ENCODE peak calls at places on chromosomes 4 and X, in five cellular contexts. R is GM12864, S is B cell, C is colonic mucosa, I is IMR-90. F is an unnamed sample.

GRCh38 chr4:163048447-163048846 is 118.2 kb downstream of the NAF1 start:
- DNase-seq in R (no peak), S (peak; percentile 29), C (no peak), I (peak; percentile 19), F (peak; percentile 2)

GRCh38 chr4:125314676-125315570 is at the start of gene FAT4:
- DNase-seq in R (peak; percentile 2), S (peak; percentile 36), C (peak; percentile 77), I (peak; percentile 97), F (peak; percentile 89)

GRCh38 chr4:86810867-86811266 is 38.3 kb downstream of the SLC10A6 start:
- DNase-seq in R (no peak), S (no peak), C (no peak), I (no peak), F (no peak)

GRCh38 chr4:182738283-182739047 is 178.7 kb downstream of the DCTD start:
- DNase-seq in R (no peak), S (no peak), C (no peak), I (peak; percentile 57), F (no peak)

GRCh38 chr4:123343400-123344060 is 53.1 kb upstream of the SPRY1 start:
- DNase-seq in R (no peak), S (no peak), C (no peak), I (no peak), F (no peak)

GRCh38 chr4:149999485-150000074 is 78.7 kb upstream of the DCLK2 start:
- DNase-seq in R (no peak), S (peak; percentile 48), C (peak; percentile 36), I (peak; percentile 87), F (peak; percentile 25)

GRCh38 chrX:1466971-1467561 is 14.4 kb upstream of the ASMTL start:
- DNase-seq in R (no peak), S (peak; percentile 80), C (peak; percentile 27), I (no peak), F (no peak)

GRCh38 chrX:21972721-21973120 is 32.2 kb downstream of the SMS start:
- DNase-seq in R (no peak), S (peak; percentile 31), C (no peak), I (peak; percentile 83), F (peak; percentile 41)

GRCh38 chr4:74794341-74794801 is at the start of gene BTC:
- DNase-seq in R (no peak), S (no peak), C (peak; percentile 84), I (no peak), F (peak; percentile 79)

GRCh38 chrX:38806054-38806389 is 4.8 kb downstream of the MID1IP1 start:
- DNase-seq in R (no peak), S (no peak), C (no peak), I (no peak), F (no peak)

GRCh38 chrX:46543441-46543840 is 1.8 kb downstream of the ZNF674 start:
- DNase-seq in R (no peak), S (no peak), C (no peak), I (no peak), F (no peak)

GRCh38 chrX:10047133-10047532 is 80.0 kb downstream of the CLDN34 start:
- DNase-seq in R (no peak), S (no peak), C (no peak), I (no peak), F (no peak)

GRCh38 chrX:69503835-69504625 is at the start of gene NALF2:
- DNase-seq in R (no peak), S (peak; percentile 5), C (peak; percentile 45), I (peak; percentile 11), F (peak; percentile 71)

GRCh38 chr4:162274354-162274753 is 110.6 kb upstream of the FSTL5 start:
- DNase-seq in R (peak; percentile 16), S (no peak), C (peak; percentile 19), I (no peak), F (peak; percentile 21)

GRCh38 chr4:42628740-42629139 is 28.2 kb downstream of the ATP8A1 start:
- DNase-seq in R (no peak), S (no peak), C (peak; percentile 68), I (no peak), F (no peak)

GRCh38 chr4:169100656-169101055 is 90.6 kb upstream of the CBR4 start:
- DNase-seq in R (no peak), S (no peak), C (no peak), I (no peak), F (no peak)

GRCh38 chr4:88575222-88575621 is 17.1 kb upstream of the HERC3 start:
- DNase-seq in R (no peak), S (no peak), C (no peak), I (no peak), F (no peak)

GRCh38 chr4:103032575-103032974 is 13.1 kb upstream of the SLC9B1 start:
- DNase-seq in R (no peak), S (no peak), C (no peak), I (peak; percentile 32), F (peak; percentile 42)

GRCh38 chr4:119521306-119521705 is 107.3 kb downstream of the PDE5A start:
- DNase-seq in R (no peak), S (no peak), C (peak; percentile 63), I (no peak), F (no peak)

GRCh38 chrX:53442322-53442631 is 8.1 kb upstream of the HSD17B10 start:
- DNase-seq in R (no peak), S (peak; percentile 13), C (no peak), I (no peak), F (no peak)

GRCh38 chr4:80313627-80314026 is 21.9 kb upstream of the CFAP299 start:
- DNase-seq in R (no peak), S (no peak), C (no peak), I (no peak), F (no peak)

GRCh38 chrX:19659929-19660328 is 144.6 kb upstream of the MAP3K15 start:
- DNase-seq in R (no peak), S (no peak), C (no peak), I (no peak), F (no peak)
- TF ChIP-seq CTCF in R (peak; percentile 6), S (no peak), C (no peak), I (no peak), F (no peak)

GRCh38 chr4:151643564-151643963 is 117.2 kb downstream of the GATB start:
- DNase-seq in R (no peak), S (no peak), C (no peak), I (no peak), F (no peak)

GRCh38 chr4:151641167-151641566 is 119.6 kb downstream of the GATB start:
- DNase-seq in R (no peak), S (no peak), C (no peak), I (peak; percentile 33), F (no peak)

GRCh38 chr4:151641983-151642382 is 118.8 kb downstream of the GATB start:
- DNase-seq in R (no peak), S (no peak), C (no peak), I (no peak), F (no peak)

GRCh38 chr4:151646322-151646721 is 114.5 kb downstream of the GATB start:
- DNase-seq in R (no peak), S (no peak), C (no peak), I (no peak), F (no peak)

DNA sequence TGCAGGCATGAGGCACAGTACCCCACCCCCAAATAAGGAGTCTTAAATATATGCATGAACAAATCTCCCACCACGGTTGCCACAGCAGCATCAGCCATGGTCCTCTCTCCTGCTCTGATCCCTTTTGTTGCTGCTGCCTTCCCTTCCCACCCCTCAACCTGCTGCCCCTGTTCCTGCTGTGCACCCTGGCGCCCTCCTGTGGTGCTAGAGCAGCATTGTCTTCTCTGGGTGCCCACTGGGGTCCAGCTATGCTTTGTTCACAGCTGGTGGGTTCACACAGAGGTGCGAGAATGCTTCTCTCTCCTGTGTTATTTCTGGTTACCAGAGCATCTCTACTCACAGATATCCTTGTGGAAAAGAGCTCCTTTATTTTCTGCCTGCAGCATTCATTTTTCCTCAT is 116.2 kb downstream of the GATB start:
- DNase-seq in R (no peak), S (no peak), C (peak; percentile 23), I (no peak), F (peak; percentile 5)
- TF ChIP-seq CTCF in R (peak; percentile 41), S (no peak), C (no peak), I (peak; percentile 22), F (no peak)

GRCh38 chrX:129523076-129524055 is at the start of gene SMARCA1:
- DNase-seq in R (no peak), S (peak; percentile 22), C (peak; percentile 24), I (peak; percentile 63), F (peak; percentile 2)

GRCh38 chrX:129524250-129524850 is 1.1 kb upstream of the SMARCA1 start:
- DNase-seq in R (no peak), S (no peak), C (no peak), I (no peak), F (no peak)

GRCh38 chrX:129520151-129520550 is 3.1 kb downstream of the SMARCA1 start:
- DNase-seq in R (no peak), S (no peak), C (no peak), I (no peak), F (no peak)

GRCh38 chrX:129525162-129525561 is 1.9 kb upstream of the SMARCA1 start:
- DNase-seq in R (no peak), S (no peak), C (no peak), I (no peak), F (no peak)

DNA sequence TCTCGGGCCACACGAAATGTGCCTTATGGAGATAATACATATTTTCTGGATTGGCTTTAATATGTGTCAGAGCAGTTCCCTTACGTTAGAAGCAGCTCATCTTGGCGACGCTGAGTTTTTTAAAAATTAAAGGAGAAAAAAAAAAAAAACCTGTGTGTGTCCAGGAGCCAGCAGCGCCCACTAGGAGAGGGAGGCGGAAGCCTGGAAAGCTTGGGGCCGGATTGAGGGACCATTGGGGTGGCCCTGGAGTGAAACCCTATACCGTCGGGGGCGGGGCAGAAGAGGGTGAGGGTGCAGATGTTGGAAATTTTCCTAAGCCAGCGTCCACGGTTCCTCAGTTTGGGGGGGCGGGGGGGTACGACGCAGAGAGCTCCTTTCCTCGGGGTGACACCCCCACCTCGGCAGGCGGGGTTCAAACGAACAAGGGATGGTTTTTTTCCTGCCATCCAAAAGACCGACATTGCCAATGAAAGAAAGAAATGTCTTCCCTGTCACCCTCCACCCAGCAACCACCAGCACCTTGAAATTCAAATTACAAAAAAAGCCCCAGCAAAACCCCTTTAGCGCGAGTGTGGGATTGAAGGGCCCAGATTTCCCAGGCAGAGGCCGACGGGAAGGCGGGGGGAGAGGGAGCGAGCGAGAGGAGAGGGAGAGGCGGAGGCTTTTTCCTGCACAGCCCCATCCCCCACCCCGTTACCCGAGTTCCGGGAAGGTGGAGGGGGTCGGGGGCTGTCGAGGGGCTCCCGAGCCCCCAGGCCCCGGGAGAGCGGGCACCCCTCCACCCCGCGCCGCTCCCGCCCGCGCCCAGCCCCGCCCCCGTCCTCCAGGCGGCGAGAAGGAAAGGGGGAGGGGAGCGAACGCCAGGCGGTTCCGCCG is 868 bp downstream of the SMARCA1 start:
- DNase-seq in R (no peak), S (peak; percentile 4), C (peak; percentile 37), I (peak; percentile 54), F (peak; percentile 74)
- TF ChIP-seq CTCF in R (no peak), S (no peak), C (no peak), I (peak; percentile 18), F (no peak)

DNA sequence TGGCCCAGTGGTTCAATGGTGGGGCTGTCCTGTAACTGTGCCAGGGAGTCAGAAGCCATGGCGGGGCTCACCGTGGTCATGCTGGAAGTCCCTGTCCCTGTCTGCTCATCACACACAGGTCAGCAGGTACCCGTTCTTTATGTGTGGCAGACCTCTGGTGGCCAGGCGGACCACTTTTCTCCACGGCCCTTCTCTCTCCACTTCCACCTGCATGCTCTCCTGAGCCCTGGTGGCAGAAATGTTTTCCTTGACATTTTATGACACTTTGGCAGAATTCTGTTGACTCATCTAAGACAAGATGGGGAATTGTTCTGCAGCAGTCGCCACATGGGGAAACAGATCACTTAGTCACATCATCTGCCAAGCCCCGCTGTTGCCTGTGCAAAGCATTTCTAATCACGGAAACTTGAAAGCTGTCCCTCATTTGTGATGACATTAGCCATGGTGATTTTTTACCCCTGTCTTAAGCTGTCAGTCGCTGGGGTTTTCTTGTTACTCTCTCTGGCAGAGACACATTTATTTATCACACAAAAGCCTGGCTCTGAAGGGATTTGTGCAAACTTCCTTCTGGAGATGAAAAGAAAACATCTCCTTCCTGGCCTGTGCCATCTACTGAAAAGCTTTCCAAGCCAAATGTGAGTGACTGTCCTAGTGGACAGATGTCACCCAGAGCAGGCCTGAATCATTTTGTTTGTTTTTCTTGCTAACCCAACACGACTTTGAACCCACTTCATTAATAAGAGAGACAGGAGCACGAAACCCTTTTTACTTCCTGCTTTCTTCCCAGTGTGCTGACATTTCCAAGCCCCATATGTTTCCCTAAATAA is 38.8 kb upstream of the STIM2 start:
- DNase-seq in R (no peak), S (no peak), C (peak; percentile 23), I (peak; percentile 20), F (no peak)
- TF ChIP-seq CTCF in R (no peak), S (no peak), C (no peak), I (no peak), F (no peak)